ENCODE peak calls at places on chromosomes 6 and 20, in four cellular contexts. One of them, this sample, is unnamed. For H3K27me3, the result is how much of the 10 kb centered on the place peaks cover.

GRCh38 chr20:59318201-59318790 is 17.9 kb downstream of the EDN3 start:
- DNase-seq in adrenal gland: no peak
- DNase-seq in breast epithelium: no peak
- DNase-seq in ovary: no peak
- DNase-seq in this sample: no peak

GRCh38 chr20:50810842-50811241 is 16.0 kb downstream of the BCAS4 start:
- DNase-seq in ovary: no peak
- DNase-seq in adrenal gland: no peak
- DNase-seq in breast epithelium: no peak
- DNase-seq in this sample: no peak

GRCh38 chr6:5090603-5091002 is 5.5 kb downstream of the PPP1R3G start:
- DNase-seq in adrenal gland: no peak
- DNase-seq in breast epithelium: no peak
- DNase-seq in ovary: no peak
- DNase-seq in this sample: no peak

GRCh38 chr6:19905584-19905983 is 68.4 kb downstream of the ID4 start:
- DNase-seq in breast epithelium: no peak
- DNase-seq in ovary: no peak
- DNase-seq in adrenal gland: no peak
- DNase-seq in this sample: no peak

GRCh38 chr20:25256226-25256859 is 8.5 kb downstream of the PYGB start:
- DNase-seq in breast epithelium: no peak
- DNase-seq in adrenal gland: peak
- DNase-seq in ovary: no peak
- DNase-seq in this sample: no peak

GRCh38 chr20:58618694-58619540 is 32.2 kb upstream of the STX16 start:
- DNase-seq in breast epithelium: no peak
- DNase-seq in ovary: no peak
- DNase-seq in adrenal gland: no peak
- DNase-seq in this sample: no peak

GRCh38 chr6:3561745-3562144 is 104.9 kb upstream of the SLC22A23 start:
- DNase-seq in ovary: no peak
- DNase-seq in adrenal gland: no peak
- DNase-seq in breast epithelium: no peak
- DNase-seq in this sample: no peak

GRCh38 chr6:113184736-113185135 is 672.4 kb upstream of the MARCKS start:
- DNase-seq in ovary: no peak
- DNase-seq in adrenal gland: no peak
- DNase-seq in breast epithelium: no peak
- DNase-seq in this sample: no peak

GRCh38 chr6:34066284-34066571 is 79.7 kb downstream of the GRM4 start:
- DNase-seq in adrenal gland: no peak
- DNase-seq in ovary: no peak
- DNase-seq in breast epithelium: no peak
- DNase-seq in this sample: no peak

GRCh38 chr6:121584591-121585369 is 149.3 kb downstream of the GJA1 start:
- DNase-seq in adrenal gland: no peak
- DNase-seq in ovary: no peak
- DNase-seq in breast epithelium: no peak
- DNase-seq in this sample: no peak

GRCh38 chr6:80969439-80969838 is 783.0 kb downstream of the TENT5A start:
- DNase-seq in breast epithelium: no peak
- DNase-seq in adrenal gland: no peak
- DNase-seq in ovary: no peak
- DNase-seq in this sample: no peak

GRCh38 chr20:46084805-46085792 is 4.7 kb downstream of the NCOA5 start:
- DNase-seq in breast epithelium: no peak
- DNase-seq in ovary: no peak
- DNase-seq in adrenal gland: peak
- DNase-seq in this sample: no peak

GRCh38 chr20:6663751-6664388 is 103.6 kb upstream of the BMP2 start:
- DNase-seq in adrenal gland: no peak
- DNase-seq in ovary: no peak
- DNase-seq in breast epithelium: no peak
- DNase-seq in this sample: no peak

GRCh38 chr6:141467881-141468280 is 664.8 kb upstream of the GJE1 start:
- DNase-seq in breast epithelium: no peak
- DNase-seq in adrenal gland: no peak
- DNase-seq in ovary: no peak
- DNase-seq in this sample: no peak

GRCh38 chr20:58610811-58611210 is 40.3 kb upstream of the STX16 start:
- DNase-seq in adrenal gland: no peak
- DNase-seq in ovary: no peak
- DNase-seq in breast epithelium: no peak
- DNase-seq in this sample: no peak

GRCh38 chr6:71224011-71224410 is 64.6 kb upstream of the OGFRL1 start:
- DNase-seq in ovary: no peak
- DNase-seq in breast epithelium: no peak
- DNase-seq in adrenal gland: no peak
- DNase-seq in this sample: no peak

GRCh38 chr6:133646021-133646682 is 242.8 kb upstream of the TCF21 start:
- DNase-seq in adrenal gland: no peak
- DNase-seq in ovary: no peak
- DNase-seq in breast epithelium: no peak
- DNase-seq in this sample: no peak

GRCh38 chr6:111870751-111871064 is 2.5 kb downstream of the FYN start:
- DNase-seq in breast epithelium: no peak
- DNase-seq in adrenal gland: no peak
- DNase-seq in ovary: no peak
- DNase-seq in this sample: no peak

GRCh38 chr6:121510568-121511177 is 75.2 kb downstream of the GJA1 start:
- DNase-seq in adrenal gland: peak
- DNase-seq in breast epithelium: no peak
- DNase-seq in ovary: no peak
- DNase-seq in this sample: no peak

GRCh38 chr20:63261808-63262528 is 7.7 kb upstream of the NKAIN4 start:
- DNase-seq in ovary: no peak
- DNase-seq in breast epithelium: no peak
- DNase-seq in adrenal gland: no peak
- DNase-seq in this sample: no peak

GRCh38 chr20:63260521-63260920 is 6.3 kb upstream of the NKAIN4 start:
- DNase-seq in breast epithelium: no peak
- DNase-seq in adrenal gland: no peak
- DNase-seq in ovary: no peak
- DNase-seq in this sample: no peak

GRCh38 chr20:63259734-63260460 is 5.6 kb upstream of the NKAIN4 start:
- DNase-seq in ovary: no peak
- DNase-seq in breast epithelium: no peak
- DNase-seq in adrenal gland: no peak
- DNase-seq in this sample: no peak

GRCh38 chr20:63258826-63259225 is 4.6 kb upstream of the NKAIN4 start:
- DNase-seq in adrenal gland: no peak
- DNase-seq in ovary: peak
- DNase-seq in breast epithelium: no peak
- DNase-seq in this sample: no peak

DNA sequence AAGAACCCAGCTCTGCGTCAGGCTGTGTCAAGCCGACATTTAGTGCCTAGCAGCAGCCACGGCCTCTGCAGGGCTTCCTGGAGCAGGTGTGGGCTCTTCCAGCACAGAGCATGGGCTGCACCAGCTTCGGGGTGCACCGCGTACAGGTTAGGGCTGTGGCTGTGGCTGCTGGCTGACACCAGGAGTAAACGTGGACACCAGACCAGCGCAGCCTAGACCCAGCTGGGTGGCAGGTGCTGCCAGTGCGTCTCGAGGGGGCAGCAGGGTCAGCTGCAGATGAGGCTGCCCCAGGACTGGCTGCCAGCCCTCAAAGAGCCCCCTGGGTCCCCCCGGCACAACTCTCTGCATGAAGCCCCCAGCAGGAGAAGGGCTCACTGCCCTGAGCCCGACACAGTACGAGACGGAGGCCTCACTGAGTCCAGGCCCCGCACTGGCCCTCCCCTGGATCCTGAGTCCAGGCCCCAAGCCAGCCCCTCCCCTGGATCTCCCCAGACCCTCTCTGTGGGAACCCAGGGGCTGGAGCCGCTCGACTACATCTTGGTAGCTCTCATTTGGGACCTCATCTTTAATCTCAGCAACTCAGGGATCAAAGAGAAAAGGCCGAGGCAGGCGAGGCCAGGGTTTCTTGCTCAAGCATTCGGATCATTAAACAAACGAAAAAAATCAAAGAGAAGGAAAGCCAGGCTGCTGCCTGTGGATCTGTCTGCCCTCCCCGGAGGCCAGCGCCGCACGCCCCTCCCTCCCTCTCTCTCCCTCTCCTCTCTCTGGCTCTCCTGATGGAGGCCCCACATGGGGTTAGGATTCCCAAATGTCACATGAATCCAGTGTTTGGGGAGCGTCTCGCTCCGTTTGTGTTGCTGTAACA is 6.9 kb upstream of the NKAIN4 start:
- DNase-seq in ovary: no peak
- DNase-seq in breast epithelium: no peak
- DNase-seq in adrenal gland: no peak
- DNase-seq in this sample: no peak
- H3K27me3 ChIP-seq in ovary: under half
- H3K27me3 ChIP-seq in breast epithelium: half or more
- H3K27me3 ChIP-seq in adrenal gland: under half
- H3K27me3 ChIP-seq in this sample: under half

DNA sequence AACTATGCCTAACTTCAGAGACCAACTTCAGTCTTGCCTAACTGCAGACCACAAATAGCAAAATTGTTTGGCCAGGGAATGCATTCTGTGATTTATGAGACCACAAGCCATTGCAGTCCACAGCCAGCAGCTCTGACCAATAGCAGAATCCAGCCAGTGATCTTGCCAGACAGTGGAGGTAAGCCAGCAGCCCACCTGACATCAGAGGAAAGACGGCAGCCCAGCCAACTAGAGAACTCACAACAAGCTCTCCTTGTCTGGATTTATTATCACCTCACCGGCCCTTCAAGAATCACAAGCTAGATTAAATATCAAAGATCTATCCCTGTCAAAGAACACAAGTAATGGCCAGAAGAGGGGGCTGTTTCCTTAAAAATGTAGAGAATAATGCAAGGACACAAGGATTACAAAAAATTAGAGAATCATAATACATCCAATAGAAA is 66.5 kb upstream of the SLC35F1 start:
- DNase-seq in ovary: no peak
- DNase-seq in adrenal gland: no peak
- DNase-seq in breast epithelium: no peak
- DNase-seq in this sample: no peak
- TF ChIP-seq CTCF in ovary: no peak
- TF ChIP-seq CTCF in adrenal gland: peak
- TF ChIP-seq CTCF in breast epithelium: no peak
- TF ChIP-seq CTCF in this sample: no peak

GRCh38 chr6:147219463-147219862 is 15.2 kb downstream of the STXBP5 start:
- DNase-seq in adrenal gland: no peak
- DNase-seq in ovary: no peak
- DNase-seq in breast epithelium: no peak
- DNase-seq in this sample: no peak

GRCh38 chr6:147216915-147217314 is 12.7 kb downstream of the STXBP5 start:
- DNase-seq in ovary: no peak
- DNase-seq in breast epithelium: no peak
- DNase-seq in adrenal gland: no peak
- DNase-seq in this sample: no peak

GRCh38 chr6:147217840-147218404 is 13.7 kb downstream of the STXBP5 start:
- DNase-seq in ovary: no peak
- DNase-seq in adrenal gland: no peak
- DNase-seq in breast epithelium: no peak
- DNase-seq in this sample: no peak

GRCh38 chr6:147220345-147220744 is 16.1 kb downstream of the STXBP5 start:
- DNase-seq in breast epithelium: no peak
- DNase-seq in ovary: no peak
- DNase-seq in adrenal gland: no peak
- DNase-seq in this sample: no peak

GRCh38 chr6:147218797-147219196 is 14.6 kb downstream of the STXBP5 start:
- DNase-seq in ovary: no peak
- DNase-seq in adrenal gland: no peak
- DNase-seq in breast epithelium: no peak
- DNase-seq in this sample: no peak
- TF ChIP-seq POLR2A in ovary: no peak
- TF ChIP-seq POLR2A in adrenal gland: no peak
- TF ChIP-seq POLR2A in breast epithelium: no peak
- TF ChIP-seq POLR2A in this sample: no peak

DNA sequence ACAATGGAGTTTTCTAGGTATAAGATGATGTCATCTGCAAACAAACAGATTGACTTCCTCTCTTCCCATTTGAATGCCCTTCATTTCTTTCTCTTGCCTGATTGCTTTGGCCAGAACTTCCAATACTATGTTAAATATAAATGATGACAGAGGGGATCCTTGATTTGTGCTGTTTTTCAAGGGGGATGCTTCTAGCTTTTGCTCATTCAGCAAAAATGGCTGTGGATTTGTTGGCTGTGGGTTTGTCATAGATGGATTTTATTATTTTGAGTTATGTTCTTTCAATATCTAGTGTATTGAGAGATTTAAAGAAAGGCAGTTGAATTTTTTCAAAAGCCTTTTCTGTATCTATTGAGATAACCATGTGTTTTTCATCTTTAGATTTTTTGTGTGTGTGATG is 662.4 kb upstream of the EYS start:
- DNase-seq in ovary: no peak
- DNase-seq in adrenal gland: no peak
- DNase-seq in breast epithelium: no peak
- DNase-seq in this sample: no peak
- H3K27me3 ChIP-seq in ovary: under half
- H3K27me3 ChIP-seq in adrenal gland: under half
- H3K27me3 ChIP-seq in breast epithelium: under half
- H3K27me3 ChIP-seq in this sample: under half

This sample was measured in esophagus squamous epithelium.